ENCODE peak calls at places on chromosomes 1 and 21, in four cellular contexts. T is kidney epithelial cell, A is cardiac muscle cell, P is cerebellum. K is an unnamed sample.

GRCh38 chr1:153968972-153969371 is 1.3 kb downstream of the CREB3L4 start:
- DNase-seq in T (no peak), A (no peak), P (no peak), K (no peak)

GRCh38 chr1:204465469-204466415 is 28.9 kb downstream of the PIK3C2B start:
- DNase-seq in T (no peak), A (peak), P (no peak), K (no peak)

GRCh38 chr1:56788102-56788501 is 31.1 kb downstream of the FYB2 start:
- DNase-seq in T (no peak), A (no peak), P (no peak), K (peak)

GRCh38 chr1:99704356-99704816 is 58.5 kb downstream of the PALMD start:
- DNase-seq in T (no peak), A (no peak), P (no peak), K (no peak)

GRCh38 chr1:18575620-18576019 is 55.0 kb upstream of the PAX7 start:
- DNase-seq in T (no peak), A (peak), P (peak), K (no peak)

GRCh38 chr1:206890690-206891089 is 6.6 kb upstream of the IL24 start:
- DNase-seq in T (no peak), A (no peak), P (no peak), K (no peak)

GRCh38 chr1:200040516-200041138 is 13.1 kb downstream of the NR5A2 start:
- DNase-seq in T (no peak), A (no peak), P (no peak), K (no peak)

GRCh38 chr1:110155878-110156522 is 5.7 kb downstream of the SLC6A17 start:
- DNase-seq in T (no peak), A (peak), P (no peak), K (no peak)

GRCh38 chr1:233261206-233261605 is 34.3 kb downstream of the PCNX2 start:
- DNase-seq in T (no peak), A (no peak), P (no peak), K (no peak)

GRCh38 chr1:230629511-230629910 is 12.8 kb upstream of the COG2 start:
- DNase-seq in T (no peak), A (no peak), P (no peak), K (no peak)

GRCh38 chr21:34836103-34836932 is 167.5 kb downstream of the CLIC6 start:
- DNase-seq in T (peak), A (no peak), P (no peak), K (no peak)

GRCh38 chr1:85465099-85465790 is at the start of gene DDAH1:
- DNase-seq in T (no peak), A (peak), P (peak), K (peak)

GRCh38 chr1:151981178-151981525 is 12.5 kb downstream of the S100A10 start:
- DNase-seq in T (no peak), A (no peak), P (no peak), K (no peak)

GRCh38 chr1:172134087-172134731 is 286.3 kb upstream of the C1orf105 start:
- DNase-seq in T (no peak), A (no peak), P (no peak), K (no peak)

GRCh38 chr1:179805291-179806195 is 62.5 kb downstream of the FAM163A start:
- DNase-seq in T (no peak), A (no peak), P (no peak), K (no peak)

GRCh38 chr1:46764406-46764805 is 34.4 kb upstream of the CYP4B1 start:
- DNase-seq in T (no peak), A (no peak), P (no peak), K (no peak)

GRCh38 chr1:112729909-112730308 is 14.8 kb upstream of the PPM1J start:
- DNase-seq in T (no peak), A (no peak), P (no peak), K (no peak)

GRCh38 chr1:109667452-109668122 is at the start of gene GSTM2:
- DNase-seq in T (peak), A (peak), P (peak), K (peak)

GRCh38 chr1:40377512-40377911 is 4.0 kb downstream of the SMAP2 start:
- DNase-seq in T (no peak), A (no peak), P (no peak), K (no peak)

GRCh38 chr1:17586172-17586963 is 46.9 kb downstream of the ARHGEF10L start:
- DNase-seq in T (peak), A (peak), P (no peak), K (peak)

GRCh38 chr1:167564592-167564991 is 11.0 kb upstream of the CREG1 start:
- DNase-seq in T (no peak), A (no peak), P (no peak), K (no peak)